ENCODE peak calls at places on chromosome 2, in six cellular contexts. H is IMR-90, R is neuronal stem cell, P is H9, U is trophoblast cell, I is H1. T is an unnamed sample.

GRCh38 chr2:170332676-170333402 is 154.9 kb downstream of the MYO3B start:
- DNase-seq in P (no peak), I (no peak), U (no peak), H (no peak), R (no peak), T (no peak)

GRCh38 chr2:171004363-171004762 is 75.3 kb downstream of the GORASP2 start:
- DNase-seq in I (no peak), R (no peak), P (no peak), U (no peak), H (no peak), T (no peak)

GRCh38 chr2:186780701-186781316 is 68.2 kb downstream of the ZSWIM2 start:
- DNase-seq in R (peak; percentile 8), I (no peak), U (peak; percentile 6), H (peak; percentile 19), P (peak; percentile 71), T (no peak)

GRCh38 chr2:225842939-225843338 is 443.4 kb downstream of the NYAP2 start:
- DNase-seq in R (no peak), I (no peak), U (no peak), H (peak; percentile 27), P (no peak), T (peak; percentile 17)

GRCh38 chr2:228938629-228939028 is 332.5 kb downstream of the PID1 start:
- DNase-seq in I (no peak), H (no peak), R (no peak), P (no peak), U (no peak), T (no peak)

GRCh38 chr2:9767656-9768281 is 75.5 kb upstream of the TAF1B start:
- DNase-seq in R (no peak), U (no peak), H (no peak), I (no peak), P (no peak), T (no peak)

GRCh38 chr2:38279201-38279600 is 97.9 kb downstream of the ATL2 start:
- DNase-seq in H (peak; percentile 25), P (no peak), I (no peak), R (no peak), U (no peak), T (no peak)

GRCh38 chr2:12704378-12704777 is 12.4 kb upstream of the TRIB2 start:
- DNase-seq in R (no peak), P (no peak), U (no peak), I (no peak), H (peak; percentile 31), T (no peak)

GRCh38 chr2:143725425-143725824 is 596.2 kb downstream of the ARHGAP15 start:
- DNase-seq in U (no peak), H (no peak), R (no peak), I (no peak), P (no peak), T (no peak)

GRCh38 chr2:186611526-186611925 is 21.7 kb downstream of the ITGAV start:
- DNase-seq in P (no peak), U (peak; percentile 29), I (no peak), H (no peak), R (no peak), T (no peak)

GRCh38 chr2:180655842-180656454 is 324.5 kb upstream of the UBE2E3 start:
- DNase-seq in H (no peak), R (no peak), I (no peak), P (no peak), U (no peak), T (no peak)

GRCh38 chr2:15883684-15884083 is 56.7 kb upstream of the MYCN start:
- DNase-seq in R (no peak), I (no peak), H (no peak), P (no peak), U (no peak), T (no peak)

GRCh38 chr2:23380562-23381065 is 4.4 kb upstream of the KLHL29 start:
- DNase-seq in R (no peak), I (no peak), U (no peak), H (peak; percentile 17), P (no peak), T (peak; percentile 22)

GRCh38 chr2:49973917-49974368 is 819.6 kb upstream of the FSHR start:
- DNase-seq in H (no peak), P (peak; percentile 83), I (peak; percentile 76), R (peak; percentile 57), U (no peak), T (peak; percentile 1)

GRCh38 chr2:43438858-43439655 is 156.8 kb downstream of the THADA start:
- DNase-seq in H (peak; percentile 36), U (peak; percentile 22), R (no peak), P (no peak), I (no peak), T (peak; percentile 78)

GRCh38 chr2:160251566-160251965 is 51.5 kb upstream of the ITGB6 start:
- DNase-seq in I (no peak), R (no peak), U (no peak), P (no peak), H (no peak), T (no peak)
- H3K4me1 ChIP-seq in I (no peaks in the 10 kb centered on the region), R (no peaks in the 10 kb centered on the region), U (peaks cover 13% of the 10 kb centered on the region), P (no peaks in the 10 kb centered on the region), H (peaks cover 4% of the 10 kb centered on the region), T (peaks cover 5% of the 10 kb centered on the region)

GRCh38 chr2:130827502-130828251 is 9.0 kb upstream of the ARHGEF4 start:
- DNase-seq in R (peak; percentile 56), I (no peak), H (peak; percentile 68), U (peak; percentile 36), P (no peak), T (peak; percentile 9)

GRCh38 chr2:130826419-130826818 is 10.3 kb upstream of the ARHGEF4 start:
- DNase-seq in U (no peak), R (no peak), H (no peak), P (no peak), I (peak; percentile 40), T (no peak)

GRCh38 chr2:130825972-130826253 is 10.8 kb upstream of the ARHGEF4 start:
- DNase-seq in R (no peak), I (peak; percentile 43), P (no peak), U (no peak), H (no peak), T (no peak)

GRCh38 chr2:130828461-130828860 is 8.3 kb upstream of the ARHGEF4 start:
- DNase-seq in I (no peak), U (no peak), H (no peak), R (no peak), P (no peak), T (no peak)

GRCh38 chr2:130826821-130827501 is 9.8 kb upstream of the ARHGEF4 start:
- DNase-seq in H (no peak), P (no peak), U (no peak), I (peak; percentile 41), R (no peak), T (no peak)
- H4K91ac ChIP-seq in H (no peak overlapping the region), P (no peak overlapping the region), U (no peak overlapping the region), I (peak overlapping the region; percentile 26), R (peak overlapping the region; percentile 47), T (no peak overlapping the region)

GRCh38 chr2:136135924-136136906 is 18.3 kb upstream of the CXCR4 start:
- DNase-seq in I (no peak), H (no peak), P (no peak), R (no peak), U (no peak), T (no peak)
- H3K18ac ChIP-seq in I (no peak overlapping the region), H (no peak overlapping the region), P (no peak overlapping the region), R (peak overlapping the region; percentile 1), U (no peak overlapping the region), T (no peak overlapping the region)

DNA sequence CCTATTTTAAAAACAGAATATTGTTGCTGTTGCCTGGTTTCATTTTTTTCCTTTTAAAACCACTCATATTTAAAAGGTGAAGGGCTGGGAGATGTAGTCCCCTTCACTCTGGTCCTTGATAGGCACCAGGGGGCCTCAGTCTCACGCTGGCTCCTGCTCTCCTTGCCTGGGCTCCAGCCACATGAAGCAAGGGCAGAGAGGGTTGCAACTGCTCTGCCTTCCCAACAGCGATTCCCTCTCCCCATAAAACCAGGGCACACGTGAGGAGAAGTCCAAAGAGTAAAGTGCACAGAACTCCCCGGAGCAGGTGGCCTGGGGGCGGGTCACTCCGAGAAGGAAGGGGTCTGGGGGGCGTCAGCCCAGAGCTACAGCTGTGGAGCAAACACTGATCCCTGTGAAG is 12.8 kb downstream of the TMEM127 start:
- DNase-seq in R (no peak), H (no peak), P (no peak), I (no peak), U (no peak), T (no peak)
- H3K4me1 ChIP-seq in R (peaks cover 3% of the 10 kb centered on the region), H (peaks cover 11% of the 10 kb centered on the region), P (no peaks in the 10 kb centered on the region), I (no peaks in the 10 kb centered on the region), U (peaks cover 3% of the 10 kb centered on the region), T (peaks cover 11% of the 10 kb centered on the region)

T was measured in mesenchymal stem cell.